ENCODE peak calls at places on chromosome 15, in six cellular contexts. One of them, this sample, is unnamed.

GRCh38 chr15:100994597-100995446 is 75.7 kb downstream of the LRRK1 start:
- DNase-seq in body of pancreas: no peak
- DNase-seq in ovary: no peak
- DNase-seq in mesendoderm: no peak
- DNase-seq in CD8-positive, alpha-beta T cell: no peak
- DNase-seq in endodermal cell: no peak
- DNase-seq in this sample: no peak

GRCh38 chr15:41512512-41513281 is 930 bp downstream of the LTK start:
- DNase-seq in endodermal cell: no peak
- DNase-seq in ovary: peak; percentile 24
- DNase-seq in body of pancreas: no peak
- DNase-seq in CD8-positive, alpha-beta T cell: no peak
- DNase-seq in mesendoderm: no peak
- DNase-seq in this sample: peak; percentile 79

GRCh38 chr15:73924258-73924921 is 1.9 kb upstream of the LOXL1 start:
- DNase-seq in endodermal cell: peak; percentile 68
- DNase-seq in mesendoderm: no peak
- DNase-seq in body of pancreas: no peak
- DNase-seq in ovary: peak; percentile 62
- DNase-seq in CD8-positive, alpha-beta T cell: no peak
- DNase-seq in this sample: peak; percentile 68

GRCh38 chr15:80485370-80486164 is 81.4 kb downstream of the ARNT2 start:
- DNase-seq in endodermal cell: no peak
- DNase-seq in body of pancreas: no peak
- DNase-seq in mesendoderm: no peak
- DNase-seq in ovary: no peak
- DNase-seq in CD8-positive, alpha-beta T cell: no peak
- DNase-seq in this sample: no peak

GRCh38 chr15:80906159-80906775 is 83.4 kb downstream of the MESD start:
- DNase-seq in endodermal cell: no peak
- DNase-seq in mesendoderm: no peak
- DNase-seq in body of pancreas: no peak
- DNase-seq in CD8-positive, alpha-beta T cell: no peak
- DNase-seq in ovary: no peak
- DNase-seq in this sample: no peak

GRCh38 chr15:63971427-63971805 is 74.9 kb downstream of the DAPK2 start:
- DNase-seq in mesendoderm: peak; percentile 54
- DNase-seq in endodermal cell: peak; percentile 66
- DNase-seq in body of pancreas: no peak
- DNase-seq in CD8-positive, alpha-beta T cell: peak; percentile 39
- DNase-seq in ovary: no peak
- DNase-seq in this sample: no peak

GRCh38 chr15:97748576-97748975 is 211.9 kb upstream of the ARRDC4 start:
- DNase-seq in mesendoderm: no peak
- DNase-seq in endodermal cell: peak; percentile 57
- DNase-seq in ovary: no peak
- DNase-seq in body of pancreas: no peak
- DNase-seq in CD8-positive, alpha-beta T cell: no peak
- DNase-seq in this sample: no peak

GRCh38 chr15:70636540-70637165 is 126.7 kb downstream of the UACA start:
- DNase-seq in mesendoderm: peak; percentile 51
- DNase-seq in CD8-positive, alpha-beta T cell: no peak
- DNase-seq in body of pancreas: no peak
- DNase-seq in endodermal cell: peak; percentile 71
- DNase-seq in ovary: peak; percentile 48
- DNase-seq in this sample: peak; percentile 21

GRCh38 chr15:99998661-99999101 is 265.4 kb upstream of the LYSMD4 start:
- DNase-seq in mesendoderm: peak; percentile 78
- DNase-seq in body of pancreas: no peak
- DNase-seq in CD8-positive, alpha-beta T cell: no peak
- DNase-seq in ovary: no peak
- DNase-seq in endodermal cell: peak; percentile 31
- DNase-seq in this sample: no peak

GRCh38 chr15:60842694-60843093 is 363.8 kb upstream of the ICE2 start:
- DNase-seq in CD8-positive, alpha-beta T cell: no peak
- DNase-seq in mesendoderm: no peak
- DNase-seq in ovary: no peak
- DNase-seq in endodermal cell: no peak
- DNase-seq in body of pancreas: no peak
- DNase-seq in this sample: no peak

GRCh38 chr15:76333720-76334437 is 2.7 kb upstream of the ISL2 start:
- DNase-seq in body of pancreas: no peak
- DNase-seq in CD8-positive, alpha-beta T cell: no peak
- DNase-seq in ovary: no peak
- DNase-seq in mesendoderm: peak; percentile 61
- DNase-seq in endodermal cell: peak; percentile 82
- DNase-seq in this sample: peak; percentile 83

GRCh38 chr15:74337146-74337545 is 30.3 kb downstream of the CYP11A1 start:
- DNase-seq in body of pancreas: no peak
- DNase-seq in mesendoderm: no peak
- DNase-seq in endodermal cell: no peak
- DNase-seq in ovary: no peak
- DNase-seq in CD8-positive, alpha-beta T cell: no peak
- DNase-seq in this sample: no peak

GRCh38 chr15:37682304-37682703 is 252.1 kb upstream of the TMCO5A start:
- DNase-seq in CD8-positive, alpha-beta T cell: no peak
- DNase-seq in ovary: no peak
- DNase-seq in body of pancreas: no peak
- DNase-seq in endodermal cell: peak; percentile 58
- DNase-seq in mesendoderm: peak; percentile 68
- DNase-seq in this sample: peak; percentile 7

GRCh38 chr15:85527907-85528306 is 147.5 kb downstream of the AKAP13 start:
- DNase-seq in mesendoderm: peak; percentile 31
- DNase-seq in endodermal cell: no peak
- DNase-seq in CD8-positive, alpha-beta T cell: no peak
- DNase-seq in ovary: no peak
- DNase-seq in body of pancreas: peak; percentile 8
- DNase-seq in this sample: no peak

GRCh38 chr15:63826513-63826912 is 7.2 kb downstream of the HERC1 start:
- DNase-seq in ovary: no peak
- DNase-seq in mesendoderm: peak; percentile 21
- DNase-seq in endodermal cell: no peak
- DNase-seq in CD8-positive, alpha-beta T cell: no peak
- DNase-seq in body of pancreas: no peak
- DNase-seq in this sample: no peak

GRCh38 chr15:65072027-65072426 is 4.2 kb upstream of the RASL12 start:
- DNase-seq in mesendoderm: no peak
- DNase-seq in CD8-positive, alpha-beta T cell: no peak
- DNase-seq in ovary: peak; percentile 60
- DNase-seq in endodermal cell: no peak
- DNase-seq in body of pancreas: peak; percentile 26
- DNase-seq in this sample: no peak

GRCh38 chr15:84826369-84826823 is 9.2 kb downstream of the ALPK3 start:
- DNase-seq in endodermal cell: peak; percentile 87
- DNase-seq in CD8-positive, alpha-beta T cell: no peak
- DNase-seq in mesendoderm: peak; percentile 79
- DNase-seq in ovary: peak; percentile 34
- DNase-seq in body of pancreas: peak; percentile 73
- DNase-seq in this sample: peak; percentile 83

GRCh38 chr15:38671675-38672141 is 107.1 kb upstream of the RASGRP1 start:
- DNase-seq in body of pancreas: no peak
- DNase-seq in CD8-positive, alpha-beta T cell: no peak
- DNase-seq in ovary: no peak
- DNase-seq in mesendoderm: no peak
- DNase-seq in endodermal cell: no peak
- DNase-seq in this sample: no peak

GRCh38 chr15:44064706-44065105 is 130.4 kb downstream of the FRMD5 start:
- DNase-seq in mesendoderm: no peak
- DNase-seq in body of pancreas: no peak
- DNase-seq in endodermal cell: no peak
- DNase-seq in CD8-positive, alpha-beta T cell: no peak
- DNase-seq in ovary: no peak
- DNase-seq in this sample: no peak

GRCh38 chr15:92884813-92885461 is 15.2 kb upstream of the CHD2 start:
- DNase-seq in ovary: no peak
- DNase-seq in body of pancreas: no peak
- DNase-seq in CD8-positive, alpha-beta T cell: no peak
- DNase-seq in endodermal cell: no peak
- DNase-seq in mesendoderm: no peak
- DNase-seq in this sample: no peak

GRCh38 chr15:51079226-51079625 is 15.5 kb downstream of the TNFAIP8L3 start:
- DNase-seq in ovary: no peak
- DNase-seq in body of pancreas: no peak
- DNase-seq in endodermal cell: no peak
- DNase-seq in CD8-positive, alpha-beta T cell: no peak
- DNase-seq in mesendoderm: peak; percentile 32
- DNase-seq in this sample: no peak

DNA sequence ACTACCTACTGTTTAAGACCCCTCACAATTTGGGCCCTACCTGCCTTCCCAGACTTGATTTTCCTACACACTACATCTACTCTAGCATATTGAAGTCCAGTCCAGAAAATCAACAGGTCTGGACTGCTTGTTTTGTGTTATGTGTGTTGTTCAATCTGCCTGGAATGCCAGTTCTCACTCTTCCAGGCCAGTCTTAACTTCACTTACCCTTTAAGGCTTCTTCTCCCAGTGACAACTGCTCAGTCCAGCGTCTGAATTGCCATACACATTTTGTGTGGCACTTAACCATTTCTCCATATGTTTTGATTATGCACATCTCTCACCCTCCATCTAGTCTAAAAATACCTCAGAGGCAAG is 1.1 kb downstream of the TICRR start:
- DNase-seq in body of pancreas: no peak
- DNase-seq in ovary: no peak
- DNase-seq in endodermal cell: no peak
- DNase-seq in CD8-positive, alpha-beta T cell: no peak
- DNase-seq in mesendoderm: no peak
- DNase-seq in this sample: no peak
- H3K4me3 ChIP-seq in body of pancreas: no peak overlapping the region
- H3K4me3 ChIP-seq in ovary: no peak overlapping the region
- H3K4me3 ChIP-seq in endodermal cell: peak overlapping the region; percentile 83
- H3K4me3 ChIP-seq in CD8-positive, alpha-beta T cell: no peak overlapping the region
- H3K4me3 ChIP-seq in mesendoderm: peak overlapping the region; percentile 87
- H3K4me3 ChIP-seq in this sample: peak overlapping the region; percentile 96

DNA sequence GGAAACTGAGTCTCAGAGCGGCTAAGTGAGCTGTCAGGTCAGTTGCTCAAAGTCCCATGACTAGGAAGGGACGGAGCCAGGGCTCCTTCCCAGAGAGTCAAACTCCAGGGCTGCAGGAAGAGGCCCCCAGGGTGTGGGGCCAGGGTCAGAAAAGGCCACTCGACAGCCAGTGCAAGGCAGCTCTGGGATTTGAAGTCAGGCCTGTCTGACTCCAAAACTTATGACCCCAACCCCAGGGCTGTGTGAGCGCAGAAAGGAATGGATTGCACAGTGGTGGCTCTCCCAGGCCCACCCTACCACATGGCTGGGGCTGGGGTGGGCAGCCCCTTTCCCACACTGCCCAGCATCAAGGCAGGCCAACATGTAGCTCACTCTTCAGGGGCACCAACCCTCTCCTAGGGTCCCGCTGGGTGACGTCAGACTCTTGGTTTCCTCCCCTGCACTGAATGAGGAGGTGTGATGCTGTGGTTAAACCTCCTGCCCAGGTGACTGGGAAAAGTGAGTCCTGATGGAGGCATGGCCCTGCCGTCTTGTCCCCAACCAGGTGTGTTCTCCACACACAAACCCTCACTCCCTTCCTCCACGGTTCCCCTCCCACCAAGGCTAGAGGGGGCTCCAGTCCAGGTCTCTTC is 24.0 kb upstream of the CORO2B start:
- DNase-seq in body of pancreas: no peak
- DNase-seq in endodermal cell: no peak
- DNase-seq in CD8-positive, alpha-beta T cell: no peak
- DNase-seq in mesendoderm: no peak
- DNase-seq in ovary: no peak
- DNase-seq in this sample: no peak
- H3K27me3 ChIP-seq in body of pancreas: peaks cover 10% of the 10 kb centered on the region
- H3K27me3 ChIP-seq in endodermal cell: peaks cover 15% of the 10 kb centered on the region
- H3K27me3 ChIP-seq in CD8-positive, alpha-beta T cell: peaks cover 5% of the 10 kb centered on the region
- H3K27me3 ChIP-seq in mesendoderm: no peaks in the 10 kb centered on the region
- H3K27me3 ChIP-seq in ovary: no peaks in the 10 kb centered on the region
- H3K27me3 ChIP-seq in this sample: peaks cover 5% of the 10 kb centered on the region

GRCh38 chr15:90886291-90886614 is 1.9 kb downstream of the FES start:
- DNase-seq in body of pancreas: no peak
- DNase-seq in CD8-positive, alpha-beta T cell: no peak
- DNase-seq in ovary: peak; percentile 22
- DNase-seq in mesendoderm: no peak
- DNase-seq in endodermal cell: no peak
- DNase-seq in this sample: no peak
- H3K36me3 ChIP-seq in body of pancreas: no peaks in the 10 kb centered on the region
- H3K36me3 ChIP-seq in CD8-positive, alpha-beta T cell: no peaks in the 10 kb centered on the region
- H3K36me3 ChIP-seq in ovary: no peaks in the 10 kb centered on the region
- H3K36me3 ChIP-seq in mesendoderm: no peaks in the 10 kb centered on the region
- H3K36me3 ChIP-seq in endodermal cell: no peaks in the 10 kb centered on the region
- H3K36me3 ChIP-seq in this sample: no peaks in the 10 kb centered on the region

DNA sequence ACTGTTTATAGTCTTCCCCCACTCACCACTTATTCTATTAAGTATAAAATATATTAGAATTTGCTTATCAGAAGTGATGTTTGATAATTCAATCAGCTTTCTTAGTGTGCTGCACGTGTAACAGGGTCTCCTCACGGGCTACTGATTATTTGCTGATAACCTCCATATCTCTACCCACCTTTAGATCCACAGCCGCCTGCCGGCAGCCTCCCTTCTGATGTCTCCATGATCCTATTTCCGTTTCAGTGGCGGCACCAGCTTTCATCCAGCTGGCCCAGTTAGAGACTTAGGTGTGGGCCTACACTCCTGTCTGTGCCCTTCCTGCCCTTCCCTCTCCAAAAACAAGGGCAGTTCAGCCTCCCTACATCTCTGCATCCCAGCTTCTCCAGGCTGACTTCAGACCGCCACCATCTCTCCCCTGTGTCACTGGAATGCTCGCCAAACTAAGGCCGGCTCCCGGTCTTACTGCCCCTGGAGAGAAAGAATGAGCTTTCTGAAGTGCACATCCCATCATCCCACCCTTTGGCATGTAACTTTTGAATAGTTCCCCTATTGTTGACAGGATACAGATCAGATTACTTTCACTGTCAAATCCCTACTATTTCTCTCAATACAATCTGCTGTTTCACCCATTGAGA is 76.6 kb upstream of the PRTG start:
- DNase-seq in body of pancreas: no peak
- DNase-seq in endodermal cell: no peak
- DNase-seq in mesendoderm: peak; percentile 16
- DNase-seq in CD8-positive, alpha-beta T cell: no peak
- DNase-seq in ovary: no peak
- DNase-seq in this sample: no peak
- H3K4me3 ChIP-seq in body of pancreas: no peak overlapping the region
- H3K4me3 ChIP-seq in endodermal cell: no peak overlapping the region
- H3K4me3 ChIP-seq in mesendoderm: no peak overlapping the region
- H3K4me3 ChIP-seq in CD8-positive, alpha-beta T cell: no peak overlapping the region
- H3K4me3 ChIP-seq in ovary: no peak overlapping the region
- H3K4me3 ChIP-seq in this sample: no peak overlapping the region

GRCh38 chr15:52772766-52773165 is 17.4 kb downstream of the ONECUT1 start:
- DNase-seq in CD8-positive, alpha-beta T cell: no peak
- DNase-seq in ovary: no peak
- DNase-seq in body of pancreas: no peak
- DNase-seq in mesendoderm: no peak
- DNase-seq in endodermal cell: peak; percentile 7
- DNase-seq in this sample: no peak
- H3K27me3 ChIP-seq in CD8-positive, alpha-beta T cell: peaks cover 3% of the 10 kb centered on the region
- H3K27me3 ChIP-seq in ovary: no peaks in the 10 kb centered on the region
- H3K27me3 ChIP-seq in body of pancreas: no peaks in the 10 kb centered on the region
- H3K27me3 ChIP-seq in mesendoderm: no peaks in the 10 kb centered on the region
- H3K27me3 ChIP-seq in endodermal cell: no peaks in the 10 kb centered on the region
- H3K27me3 ChIP-seq in this sample: no peaks in the 10 kb centered on the region